ENCODE peak calls at places on chromosomes 3 and 15, in nine cellular contexts. U is mucosa of descending colon; G is stimulated activated CD8-positive, alpha-beta memory T cell treated with anti-CD3 and anti-CD28 coated beads, Interleukin-7, amount 100 ng/mL, for 4 hours; Z is BE2C; D is hypothalamus; N is CD4-positive, CD25-positive, alpha-beta regulatory T cell; O is CD4-positive, alpha-beta T cell; R is transverse colon; X is activated CD4-positive, alpha-beta T cell treated with anti-CD3 and anti-CD28 coated beads for 24 hours. L is an unnamed sample.

GRCh38 chr3:34012102-34012461 is 213.7 kb downstream of the PDCD6IP start:
- DNase-seq in D (no peak), U (no peak), O (no peak), N (no peak), G (no peak), X (no peak), R (no peak), Z (no peak), L (peak)

GRCh38 chr3:142077859-142078500 is 71.4 kb downstream of the TFDP2 start:
- DNase-seq in U (no peak), O (no peak), G (no peak), N (no peak), D (no peak), Z (no peak), X (no peak), R (no peak), L (no peak)

GRCh38 chr3:197718904-197719303 is 17.8 kb downstream of the RUBCN start:
- DNase-seq in U (no peak), X (no peak), D (no peak), Z (no peak), R (no peak), N (no peak), G (no peak), O (no peak), L (peak)

GRCh38 chr3:88034876-88035275 is 23.9 kb downstream of the CGGBP1 start:
- DNase-seq in Z (no peak), D (no peak), G (no peak), X (no peak), U (no peak), R (no peak), O (no peak), N (no peak), L (no peak)

GRCh38 chr3:196969660-196970546 is 1.3 kb upstream of the PIGZ start:
- DNase-seq in N (peak), G (peak), D (no peak), Z (peak), X (peak), R (peak), U (peak), O (peak), L (no peak)

GRCh38 chr3:48688737-48689075 is 3.0 kb upstream of the NCKIPSD start:
- DNase-seq in D (no peak), Z (no peak), R (no peak), U (no peak), O (no peak), G (no peak), X (no peak), N (no peak), L (no peak)

GRCh38 chr3:142735462-142735861 is 11.6 kb downstream of the TRPC1 start:
- DNase-seq in X (no peak), N (no peak), D (no peak), Z (peak), U (no peak), O (no peak), G (no peak), R (no peak), L (no peak)

GRCh38 chr15:34654625-34655024 is 71.2 kb upstream of the GOLGA8B start:
- DNase-seq in U (no peak), O (no peak), Z (no peak), R (no peak), X (no peak), D (no peak), N (no peak), G (no peak), L (no peak)

GRCh38 chr3:131868203-131868602 is 166.6 kb downstream of the CPNE4 start:
- DNase-seq in Z (no peak), X (no peak), R (no peak), O (no peak), G (no peak), D (no peak), U (no peak), N (no peak), L (no peak)

GRCh38 chr3:57169106-57169505 is 4.0 kb upstream of the IL17RD start:
- DNase-seq in R (no peak), U (no peak), O (no peak), X (no peak), D (no peak), Z (no peak), N (no peak), G (no peak), L (no peak)

GRCh38 chr15:41734079-41734478 is 40.2 kb upstream of the MAPKBP1 start:
- DNase-seq in Z (no peak), R (no peak), N (no peak), G (no peak), O (no peak), D (no peak), X (no peak), U (no peak), L (no peak)

GRCh38 chr3:186966406-186966805 is 36.1 kb downstream of the ST6GAL1 start:
- DNase-seq in G (no peak), X (no peak), U (no peak), Z (no peak), O (no peak), R (no peak), D (no peak), N (no peak), L (no peak)

GRCh38 chr3:63228677-63229076 is 49.4 kb upstream of the SYNPR start:
- DNase-seq in G (no peak), U (no peak), X (no peak), N (no peak), R (no peak), Z (peak), D (no peak), O (no peak), L (no peak)

GRCh38 chr15:52329980-52330379 is 34.4 kb upstream of the MYO5C start:
- DNase-seq in O (no peak), G (no peak), N (no peak), X (no peak), U (no peak), R (no peak), Z (no peak), D (no peak), L (no peak)

GRCh38 chr3:25696019-25696418 is 31.3 kb upstream of the TOP2B start:
- DNase-seq in O (no peak), G (no peak), D (no peak), Z (no peak), N (no peak), R (no peak), U (no peak), X (no peak), L (no peak)

GRCh38 chr15:38050988-38051387 is 116.5 kb downstream of the TMCO5A start:
- DNase-seq in N (no peak), D (no peak), X (no peak), O (no peak), U (no peak), Z (no peak), R (no peak), G (no peak), L (no peak)

GRCh38 chr15:37134699-37135131 is 34.4 kb upstream of the MEIS2 start:
- DNase-seq in N (no peak), D (no peak), R (no peak), Z (peak), O (no peak), X (no peak), U (no peak), G (no peak), L (no peak)

GRCh38 chr3:31925271-31925630 is 55.8 kb downstream of the OSBPL10 start:
- DNase-seq in N (no peak), X (no peak), G (no peak), U (no peak), O (no peak), Z (no peak), R (no peak), D (no peak), L (no peak)

GRCh38 chr3:148923592-148923991 is 58.5 kb downstream of the CPA3 start:
- DNase-seq in X (no peak), D (no peak), G (no peak), O (no peak), R (no peak), U (no peak), Z (no peak), N (no peak), L (no peak)

GRCh38 chr15:33934396-33934795 is 33.9 kb upstream of the CHRM5 start:
- DNase-seq in G (no peak), D (no peak), R (no peak), N (no peak), O (no peak), U (no peak), Z (no peak), X (no peak), L (no peak)

GRCh38 chr3:12938258-12938711 is 96.9 kb upstream of the RPL32 start:
- DNase-seq in D (no peak), N (no peak), U (no peak), X (no peak), G (no peak), R (no peak), Z (no peak), O (no peak), L (no peak)

GRCh38 chr3:125125822-125126245 is 70.0 kb upstream of the HEG1 start:
- DNase-seq in D (no peak), N (no peak), Z (no peak), U (no peak), R (no peak), X (no peak), G (no peak), O (no peak), L (no peak)

GRCh38 chr3:72274511-72275295 is 489.8 kb upstream of the PROK2 start:
- DNase-seq in G (no peak), D (no peak), U (no peak), O (no peak), R (peak), N (peak), X (no peak), Z (peak), L (no peak)